ENCODE peak calls at places on chromosome 17, in seven cellular contexts. One of them, this sample, is unnamed.

GRCh38 chr17:42848093-42848492 is 2.9 kb upstream of the AOC3 start:
- DNase-seq in tibial nerve: no peak
- DNase-seq in COLO829: no peak
- DNase-seq in NCI-H1436: no peak
- DNase-seq in upper lobe of right lung: no peak
- DNase-seq in mucosa of descending colon: no peak
- DNase-seq in NCI-H1105 treated with DMSO at 0.1 percent for 48 hours: no peak
- DNase-seq in this sample: no peak

GRCh38 chr17:61408151-61409041 is 8.8 kb downstream of the TBX2 start:
- DNase-seq in upper lobe of right lung: peak; percentile 61
- DNase-seq in NCI-H1105 treated with DMSO at 0.1 percent for 48 hours: no peak
- DNase-seq in NCI-H1436: no peak
- DNase-seq in COLO829: no peak
- DNase-seq in tibial nerve: peak; percentile 6
- DNase-seq in mucosa of descending colon: peak; percentile 27
- DNase-seq in this sample: peak; percentile 77

GRCh38 chr17:78798695-78799559 is 16.9 kb upstream of the CYTH1 start:
- DNase-seq in tibial nerve: no peak
- DNase-seq in mucosa of descending colon: no peak
- DNase-seq in COLO829: no peak
- DNase-seq in NCI-H1105 treated with DMSO at 0.1 percent for 48 hours: no peak
- DNase-seq in NCI-H1436: peak; percentile 15
- DNase-seq in upper lobe of right lung: no peak
- DNase-seq in this sample: peak; percentile 73

GRCh38 chr17:13597723-13598347 is 3.9 kb downstream of the HS3ST3A1 start:
- DNase-seq in tibial nerve: no peak
- DNase-seq in NCI-H1436: no peak
- DNase-seq in mucosa of descending colon: no peak
- DNase-seq in upper lobe of right lung: no peak
- DNase-seq in COLO829: peak; percentile 26
- DNase-seq in NCI-H1105 treated with DMSO at 0.1 percent for 48 hours: peak; percentile 64
- DNase-seq in this sample: no peak

GRCh38 chr17:32546031-32546444 is 59.2 kb downstream of the CDK5R1 start:
- DNase-seq in COLO829: no peak
- DNase-seq in mucosa of descending colon: no peak
- DNase-seq in NCI-H1436: peak; percentile 6
- DNase-seq in NCI-H1105 treated with DMSO at 0.1 percent for 48 hours: peak; percentile 91
- DNase-seq in tibial nerve: no peak
- DNase-seq in upper lobe of right lung: no peak
- DNase-seq in this sample: no peak

GRCh38 chr17:68594552-68594951 is 6.6 kb downstream of the FAM20A start:
- DNase-seq in mucosa of descending colon: no peak
- DNase-seq in tibial nerve: no peak
- DNase-seq in NCI-H1436: no peak
- DNase-seq in upper lobe of right lung: no peak
- DNase-seq in COLO829: no peak
- DNase-seq in NCI-H1105 treated with DMSO at 0.1 percent for 48 hours: no peak
- DNase-seq in this sample: no peak

GRCh38 chr17:51391992-51392654 is 131.8 kb downstream of the UTP18 start:
- DNase-seq in NCI-H1105 treated with DMSO at 0.1 percent for 48 hours: no peak
- DNase-seq in COLO829: no peak
- DNase-seq in mucosa of descending colon: no peak
- DNase-seq in upper lobe of right lung: no peak
- DNase-seq in tibial nerve: no peak
- DNase-seq in NCI-H1436: no peak
- DNase-seq in this sample: no peak

GRCh38 chr17:66450008-66450856 is 147.8 kb downstream of the PRKCA start:
- DNase-seq in COLO829: no peak
- DNase-seq in NCI-H1105 treated with DMSO at 0.1 percent for 48 hours: no peak
- DNase-seq in mucosa of descending colon: no peak
- DNase-seq in tibial nerve: no peak
- DNase-seq in NCI-H1436: no peak
- DNase-seq in upper lobe of right lung: no peak
- DNase-seq in this sample: no peak

GRCh38 chr17:81470944-81471803 is 41.4 kb downstream of the ACTG1 start:
- DNase-seq in mucosa of descending colon: no peak
- DNase-seq in COLO829: no peak
- DNase-seq in tibial nerve: no peak
- DNase-seq in upper lobe of right lung: no peak
- DNase-seq in NCI-H1436: no peak
- DNase-seq in NCI-H1105 treated with DMSO at 0.1 percent for 48 hours: no peak
- DNase-seq in this sample: no peak

This sample was measured in posterior vena cava.